ENCODE peak calls at places on chromosomes 2 and 18, in nine cellular contexts. One of them, this sample, is unnamed.

GRCh38 chr2:37645363-37645762 is 26.1 kb downstream of the CDC42EP3 start:
- DNase-seq in brain microvascular endothelial cell: no peak
- DNase-seq in tibial nerve: no peak
- DNase-seq in AG10803: peak
- DNase-seq in GM19239: no peak
- DNase-seq in SW480: no peak
- DNase-seq in fibroblast of lung: peak
- DNase-seq in NCI-H1092 treated with DMSO at 0.1 percent for 48 hours: no peak
- DNase-seq in cardiac fibroblast: peak
- DNase-seq in this sample: no peak

GRCh38 chr2:179036353-179036905 is 13.5 kb downstream of the CCDC141 start:
- DNase-seq in brain microvascular endothelial cell: no peak
- DNase-seq in tibial nerve: no peak
- DNase-seq in AG10803: no peak
- DNase-seq in GM19239: no peak
- DNase-seq in SW480: no peak
- DNase-seq in fibroblast of lung: peak
- DNase-seq in NCI-H1092 treated with DMSO at 0.1 percent for 48 hours: no peak
- DNase-seq in cardiac fibroblast: no peak
- DNase-seq in this sample: no peak

GRCh38 chr2:238418196-238418998 is 8.3 kb upstream of the ASB1 start:
- DNase-seq in brain microvascular endothelial cell: no peak
- DNase-seq in tibial nerve: no peak
- DNase-seq in AG10803: no peak
- DNase-seq in GM19239: no peak
- DNase-seq in SW480: no peak
- DNase-seq in fibroblast of lung: no peak
- DNase-seq in NCI-H1092 treated with DMSO at 0.1 percent for 48 hours: no peak
- DNase-seq in cardiac fibroblast: no peak
- DNase-seq in this sample: no peak

GRCh38 chr18:23573020-23573419 is 13.3 kb downstream of the NPC1 start:
- DNase-seq in brain microvascular endothelial cell: no peak
- DNase-seq in tibial nerve: no peak
- DNase-seq in AG10803: no peak
- DNase-seq in GM19239: no peak
- DNase-seq in SW480: no peak
- DNase-seq in fibroblast of lung: no peak
- DNase-seq in NCI-H1092 treated with DMSO at 0.1 percent for 48 hours: no peak
- DNase-seq in cardiac fibroblast: no peak
- DNase-seq in this sample: no peak

GRCh38 chr2:28269019-28269784 is 123.5 kb upstream of the FOSL2 start:
- DNase-seq in brain microvascular endothelial cell: no peak
- DNase-seq in tibial nerve: no peak
- DNase-seq in AG10803: no peak
- DNase-seq in GM19239: no peak
- DNase-seq in SW480: peak
- DNase-seq in fibroblast of lung: peak
- DNase-seq in NCI-H1092 treated with DMSO at 0.1 percent for 48 hours: no peak
- DNase-seq in cardiac fibroblast: peak
- DNase-seq in this sample: no peak

GRCh38 chr18:41761329-41762028 is 193.6 kb upstream of the PIK3C3 start:
- DNase-seq in brain microvascular endothelial cell: peak
- DNase-seq in tibial nerve: no peak
- DNase-seq in AG10803: peak
- DNase-seq in GM19239: no peak
- DNase-seq in SW480: no peak
- DNase-seq in fibroblast of lung: peak
- DNase-seq in NCI-H1092 treated with DMSO at 0.1 percent for 48 hours: no peak
- DNase-seq in cardiac fibroblast: peak
- DNase-seq in this sample: no peak

GRCh38 chr2:193584522-193584938 is 1389.8 kb upstream of the TMEFF2 start:
- DNase-seq in brain microvascular endothelial cell: peak
- DNase-seq in tibial nerve: no peak
- DNase-seq in AG10803: no peak
- DNase-seq in GM19239: no peak
- DNase-seq in SW480: peak
- DNase-seq in fibroblast of lung: no peak
- DNase-seq in NCI-H1092 treated with DMSO at 0.1 percent for 48 hours: no peak
- DNase-seq in cardiac fibroblast: peak
- DNase-seq in this sample: no peak

GRCh38 chr2:105778344-105778607 is 33.6 kb downstream of the NCK2 start:
- DNase-seq in brain microvascular endothelial cell: no peak
- DNase-seq in tibial nerve: no peak
- DNase-seq in AG10803: peak
- DNase-seq in GM19239: no peak
- DNase-seq in SW480: no peak
- DNase-seq in fibroblast of lung: no peak
- DNase-seq in NCI-H1092 treated with DMSO at 0.1 percent for 48 hours: no peak
- DNase-seq in cardiac fibroblast: no peak
- DNase-seq in this sample: no peak

GRCh38 chr2:105409717-105410116 is 10.9 kb upstream of the FHL2 start:
- DNase-seq in brain microvascular endothelial cell: no peak
- DNase-seq in tibial nerve: peak
- DNase-seq in AG10803: peak
- DNase-seq in GM19239: no peak
- DNase-seq in SW480: peak
- DNase-seq in fibroblast of lung: peak
- DNase-seq in NCI-H1092 treated with DMSO at 0.1 percent for 48 hours: no peak
- DNase-seq in cardiac fibroblast: peak
- DNase-seq in this sample: no peak

GRCh38 chr2:203934006-203934632 is 2.4 kb upstream of the ICOS start:
- DNase-seq in brain microvascular endothelial cell: no peak
- DNase-seq in tibial nerve: no peak
- DNase-seq in AG10803: no peak
- DNase-seq in GM19239: no peak
- DNase-seq in SW480: no peak
- DNase-seq in fibroblast of lung: no peak
- DNase-seq in NCI-H1092 treated with DMSO at 0.1 percent for 48 hours: no peak
- DNase-seq in cardiac fibroblast: no peak
- DNase-seq in this sample: no peak

GRCh38 chr2:42132966-42133641 is 36.0 kb upstream of the EML4 start:
- DNase-seq in brain microvascular endothelial cell: peak
- DNase-seq in tibial nerve: peak
- DNase-seq in AG10803: peak
- DNase-seq in GM19239: peak
- DNase-seq in SW480: peak
- DNase-seq in fibroblast of lung: peak
- DNase-seq in NCI-H1092 treated with DMSO at 0.1 percent for 48 hours: peak
- DNase-seq in cardiac fibroblast: peak
- DNase-seq in this sample: peak

GRCh38 chr2:127545796-127546195 is 10.3 kb downstream of the MYO7B start:
- DNase-seq in brain microvascular endothelial cell: no peak
- DNase-seq in tibial nerve: no peak
- DNase-seq in AG10803: no peak
- DNase-seq in GM19239: no peak
- DNase-seq in SW480: no peak
- DNase-seq in fibroblast of lung: no peak
- DNase-seq in NCI-H1092 treated with DMSO at 0.1 percent for 48 hours: no peak
- DNase-seq in cardiac fibroblast: no peak
- DNase-seq in this sample: no peak

GRCh38 chr2:2787301-2787907 is 456.3 kb upstream of the MYT1L start:
- DNase-seq in brain microvascular endothelial cell: no peak
- DNase-seq in tibial nerve: no peak
- DNase-seq in AG10803: no peak
- DNase-seq in GM19239: no peak
- DNase-seq in SW480: no peak
- DNase-seq in fibroblast of lung: no peak
- DNase-seq in NCI-H1092 treated with DMSO at 0.1 percent for 48 hours: no peak
- DNase-seq in cardiac fibroblast: no peak
- DNase-seq in this sample: no peak

GRCh38 chr2:238094438-238095022 is 5.6 kb upstream of the ESPNL start:
- DNase-seq in brain microvascular endothelial cell: no peak
- DNase-seq in tibial nerve: no peak
- DNase-seq in AG10803: no peak
- DNase-seq in GM19239: no peak
- DNase-seq in SW480: no peak
- DNase-seq in fibroblast of lung: no peak
- DNase-seq in NCI-H1092 treated with DMSO at 0.1 percent for 48 hours: no peak
- DNase-seq in cardiac fibroblast: no peak
- DNase-seq in this sample: no peak

GRCh38 chr2:21103274-21103891 is 20.4 kb upstream of the TDRD15 start:
- DNase-seq in brain microvascular endothelial cell: no peak
- DNase-seq in tibial nerve: no peak
- DNase-seq in AG10803: no peak
- DNase-seq in GM19239: no peak
- DNase-seq in SW480: no peak
- DNase-seq in fibroblast of lung: no peak
- DNase-seq in NCI-H1092 treated with DMSO at 0.1 percent for 48 hours: no peak
- DNase-seq in cardiac fibroblast: no peak
- DNase-seq in this sample: no peak

GRCh38 chr18:62842898-62843297 is 127.6 kb downstream of the PHLPP1 start:
- DNase-seq in brain microvascular endothelial cell: no peak
- DNase-seq in tibial nerve: no peak
- DNase-seq in AG10803: no peak
- DNase-seq in GM19239: no peak
- DNase-seq in SW480: no peak
- DNase-seq in fibroblast of lung: no peak
- DNase-seq in NCI-H1092 treated with DMSO at 0.1 percent for 48 hours: no peak
- DNase-seq in cardiac fibroblast: no peak
- DNase-seq in this sample: no peak

GRCh38 chr2:61117534-61117933 is 44.5 kb upstream of the C2orf74 start:
- DNase-seq in brain microvascular endothelial cell: no peak
- DNase-seq in tibial nerve: no peak
- DNase-seq in AG10803: peak
- DNase-seq in GM19239: no peak
- DNase-seq in SW480: peak
- DNase-seq in fibroblast of lung: peak
- DNase-seq in NCI-H1092 treated with DMSO at 0.1 percent for 48 hours: no peak
- DNase-seq in cardiac fibroblast: peak
- DNase-seq in this sample: no peak

GRCh38 chr2:128314348-128315121 is 4.1 kb downstream of the HS6ST1 start:
- DNase-seq in brain microvascular endothelial cell: no peak
- DNase-seq in tibial nerve: no peak
- DNase-seq in AG10803: no peak
- DNase-seq in GM19239: no peak
- DNase-seq in SW480: no peak
- DNase-seq in fibroblast of lung: no peak
- DNase-seq in NCI-H1092 treated with DMSO at 0.1 percent for 48 hours: no peak
- DNase-seq in cardiac fibroblast: no peak
- DNase-seq in this sample: no peak

GRCh38 chr2:187875836-187876235 is 321.6 kb upstream of the TFPI start:
- DNase-seq in brain microvascular endothelial cell: no peak
- DNase-seq in tibial nerve: no peak
- DNase-seq in AG10803: no peak
- DNase-seq in GM19239: no peak
- DNase-seq in SW480: no peak
- DNase-seq in fibroblast of lung: peak
- DNase-seq in NCI-H1092 treated with DMSO at 0.1 percent for 48 hours: no peak
- DNase-seq in cardiac fibroblast: no peak
- DNase-seq in this sample: no peak

GRCh38 chr2:43905871-43906270 is 67.1 kb downstream of the ABCG8 start:
- DNase-seq in brain microvascular endothelial cell: peak
- DNase-seq in tibial nerve: no peak
- DNase-seq in AG10803: no peak
- DNase-seq in GM19239: no peak
- DNase-seq in SW480: no peak
- DNase-seq in fibroblast of lung: no peak
- DNase-seq in NCI-H1092 treated with DMSO at 0.1 percent for 48 hours: no peak
- DNase-seq in cardiac fibroblast: peak
- DNase-seq in this sample: no peak

GRCh38 chr18:21960189-21960588 is 209.2 kb upstream of the GATA6 start:
- DNase-seq in brain microvascular endothelial cell: peak
- DNase-seq in tibial nerve: no peak
- DNase-seq in AG10803: peak
- DNase-seq in GM19239: no peak
- DNase-seq in SW480: no peak
- DNase-seq in fibroblast of lung: no peak
- DNase-seq in NCI-H1092 treated with DMSO at 0.1 percent for 48 hours: no peak
- DNase-seq in cardiac fibroblast: no peak
- DNase-seq in this sample: no peak

GRCh38 chr2:51795248-51795888 is 763.4 kb upstream of the NRXN1 start:
- DNase-seq in brain microvascular endothelial cell: no peak
- DNase-seq in tibial nerve: no peak
- DNase-seq in AG10803: no peak
- DNase-seq in GM19239: no peak
- DNase-seq in SW480: no peak
- DNase-seq in fibroblast of lung: no peak
- DNase-seq in NCI-H1092 treated with DMSO at 0.1 percent for 48 hours: peak
- DNase-seq in cardiac fibroblast: no peak
- DNase-seq in this sample: no peak

GRCh38 chr2:6309415-6310185 is 556.1 kb downstream of the CMPK2 start:
- DNase-seq in brain microvascular endothelial cell: no peak
- DNase-seq in tibial nerve: no peak
- DNase-seq in AG10803: no peak
- DNase-seq in GM19239: peak
- DNase-seq in SW480: no peak
- DNase-seq in fibroblast of lung: no peak
- DNase-seq in NCI-H1092 treated with DMSO at 0.1 percent for 48 hours: no peak
- DNase-seq in cardiac fibroblast: no peak
- DNase-seq in this sample: peak

GRCh38 chr18:13452448-13452811 is 233.9 kb downstream of the LDLRAD4 start:
- DNase-seq in brain microvascular endothelial cell: peak
- DNase-seq in tibial nerve: no peak
- DNase-seq in AG10803: peak
- DNase-seq in GM19239: no peak
- DNase-seq in SW480: no peak
- DNase-seq in fibroblast of lung: no peak
- DNase-seq in NCI-H1092 treated with DMSO at 0.1 percent for 48 hours: no peak
- DNase-seq in cardiac fibroblast: peak
- DNase-seq in this sample: no peak

GRCh38 chr18:35457140-35457704 is 40.5 kb downstream of the INO80C start:
- DNase-seq in brain microvascular endothelial cell: no peak
- DNase-seq in tibial nerve: no peak
- DNase-seq in AG10803: no peak
- DNase-seq in GM19239: no peak
- DNase-seq in SW480: no peak
- DNase-seq in fibroblast of lung: no peak
- DNase-seq in NCI-H1092 treated with DMSO at 0.1 percent for 48 hours: no peak
- DNase-seq in cardiac fibroblast: peak
- DNase-seq in this sample: no peak

GRCh38 chr18:33505798-33506197 is 65.3 kb upstream of the CCDC178 start:
- DNase-seq in brain microvascular endothelial cell: no peak
- DNase-seq in tibial nerve: no peak
- DNase-seq in AG10803: no peak
- DNase-seq in GM19239: no peak
- DNase-seq in SW480: no peak
- DNase-seq in fibroblast of lung: no peak
- DNase-seq in NCI-H1092 treated with DMSO at 0.1 percent for 48 hours: no peak
- DNase-seq in cardiac fibroblast: no peak
- DNase-seq in this sample: no peak

GRCh38 chr18:58996131-58996632 is 131.5 kb downstream of the ZNF532 start:
- DNase-seq in brain microvascular endothelial cell: peak
- DNase-seq in tibial nerve: no peak
- DNase-seq in AG10803: peak
- DNase-seq in GM19239: no peak
- DNase-seq in SW480: no peak
- DNase-seq in fibroblast of lung: peak
- DNase-seq in NCI-H1092 treated with DMSO at 0.1 percent for 48 hours: no peak
- DNase-seq in cardiac fibroblast: peak
- DNase-seq in this sample: no peak

GRCh38 chr18:79577451-79578395 is 101.9 kb upstream of the CTDP1 start:
- DNase-seq in brain microvascular endothelial cell: peak
- DNase-seq in tibial nerve: peak
- DNase-seq in AG10803: no peak
- DNase-seq in GM19239: no peak
- DNase-seq in SW480: no peak
- DNase-seq in fibroblast of lung: no peak
- DNase-seq in NCI-H1092 treated with DMSO at 0.1 percent for 48 hours: peak
- DNase-seq in cardiac fibroblast: peak
- DNase-seq in this sample: no peak

GRCh38 chr18:55287146-55287806 is 300.7 kb downstream of the TCF4 start:
- DNase-seq in brain microvascular endothelial cell: no peak
- DNase-seq in tibial nerve: no peak
- DNase-seq in AG10803: no peak
- DNase-seq in GM19239: no peak
- DNase-seq in SW480: no peak
- DNase-seq in fibroblast of lung: no peak
- DNase-seq in NCI-H1092 treated with DMSO at 0.1 percent for 48 hours: peak
- DNase-seq in cardiac fibroblast: no peak
- DNase-seq in this sample: no peak

GRCh38 chr2:144015655-144016245 is 504.2 kb downstream of the ZEB2 start:
- DNase-seq in brain microvascular endothelial cell: peak
- DNase-seq in tibial nerve: no peak
- DNase-seq in AG10803: peak
- DNase-seq in GM19239: no peak
- DNase-seq in SW480: no peak
- DNase-seq in fibroblast of lung: peak
- DNase-seq in NCI-H1092 treated with DMSO at 0.1 percent for 48 hours: no peak
- DNase-seq in cardiac fibroblast: peak
- DNase-seq in this sample: no peak

GRCh38 chr2:238256111-238256510 is 16.3 kb upstream of the HES6 start:
- DNase-seq in brain microvascular endothelial cell: no peak
- DNase-seq in tibial nerve: no peak
- DNase-seq in AG10803: no peak
- DNase-seq in GM19239: no peak
- DNase-seq in SW480: no peak
- DNase-seq in fibroblast of lung: no peak
- DNase-seq in NCI-H1092 treated with DMSO at 0.1 percent for 48 hours: no peak
- DNase-seq in cardiac fibroblast: no peak
- DNase-seq in this sample: no peak

This sample was measured in germinal center.